ENCODE peak calls at places on chromosomes 11 and 22, in six cellular contexts. One of them, this sample, is unnamed.
A peak's percentile ranks its signal among the peaks of the same experiment; 100 is the strongest.

GRCh38 chr11:118418770-118419169 is 17.4 kb downstream of the ATP5MG start:
- DNase-seq in ovary: no peak
- DNase-seq in heart left ventricle: no peak
- DNase-seq in spleen: no peak
- DNase-seq in adrenal gland: no peak
- DNase-seq in body of pancreas: no peak
- DNase-seq in this sample: no peak

GRCh38 chr11:41479179-41479578 is 19.7 kb upstream of the LRRC4C start:
- DNase-seq in body of pancreas: no peak
- DNase-seq in ovary: no peak
- DNase-seq in heart left ventricle: no peak
- DNase-seq in spleen: no peak
- DNase-seq in adrenal gland: no peak
- DNase-seq in this sample: no peak

GRCh38 chr22:45867906-45868555 is 108.9 kb downstream of the WNT7B start:
- DNase-seq in spleen: no peak
- DNase-seq in body of pancreas: no peak
- DNase-seq in heart left ventricle: no peak
- DNase-seq in adrenal gland: peak; percentile 38
- DNase-seq in ovary: no peak
- DNase-seq in this sample: no peak

GRCh38 chr11:15341587-15341986 is 226.9 kb downstream of the INSC start:
- DNase-seq in adrenal gland: no peak
- DNase-seq in spleen: no peak
- DNase-seq in body of pancreas: no peak
- DNase-seq in heart left ventricle: no peak
- DNase-seq in ovary: no peak
- DNase-seq in this sample: no peak

GRCh38 chr11:57568330-57568766 is 876 bp upstream of the UBE2L6 start:
- DNase-seq in body of pancreas: no peak
- DNase-seq in spleen: no peak
- DNase-seq in ovary: peak; percentile 93
- DNase-seq in heart left ventricle: no peak
- DNase-seq in adrenal gland: peak; percentile 89
- DNase-seq in this sample: no peak

GRCh38 chr22:45314054-45314721 is 4.5 kb downstream of the FAM118A start:
- DNase-seq in body of pancreas: no peak
- DNase-seq in heart left ventricle: no peak
- DNase-seq in adrenal gland: no peak
- DNase-seq in spleen: no peak
- DNase-seq in ovary: no peak
- DNase-seq in this sample: no peak

GRCh38 chr22:44455151-44455962 is 42.7 kb downstream of the RTL6 start:
- DNase-seq in heart left ventricle: no peak
- DNase-seq in spleen: peak; percentile 82
- DNase-seq in adrenal gland: peak; percentile 50
- DNase-seq in ovary: no peak
- DNase-seq in body of pancreas: no peak
- DNase-seq in this sample: no peak

GRCh38 chr11:14969922-14970323 is 2.2 kb downstream of the CALCA start:
- DNase-seq in body of pancreas: peak; percentile 32
- DNase-seq in ovary: no peak
- DNase-seq in spleen: peak; percentile 79
- DNase-seq in adrenal gland: no peak
- DNase-seq in heart left ventricle: no peak
- DNase-seq in this sample: no peak

GRCh38 chr11:62806611-62807121 is 1.4 kb upstream of the NXF1 start:
- DNase-seq in spleen: no peak
- DNase-seq in heart left ventricle: peak; percentile 40
- DNase-seq in body of pancreas: peak; percentile 27
- DNase-seq in ovary: no peak
- DNase-seq in adrenal gland: peak; percentile 69
- DNase-seq in this sample: no peak

GRCh38 chr11:65871811-65872548 is 620 bp downstream of the EFEMP2 start:
- DNase-seq in ovary: peak; percentile 67
- DNase-seq in heart left ventricle: no peak
- DNase-seq in spleen: no peak
- DNase-seq in adrenal gland: no peak
- DNase-seq in body of pancreas: no peak
- DNase-seq in this sample: no peak
- H3K4me3 ChIP-seq in ovary: peak overlapping the region; percentile 63
- H3K4me3 ChIP-seq in heart left ventricle: peak overlapping the region; percentile 64
- H3K4me3 ChIP-seq in spleen: peak overlapping the region; percentile 77
- H3K4me3 ChIP-seq in adrenal gland: no peak overlapping the region
- H3K4me3 ChIP-seq in body of pancreas: no peak overlapping the region
- H3K4me3 ChIP-seq in this sample: peak overlapping the region; percentile 44

GRCh38 chr11:71535825-71536224 is 2.0 kb upstream of the KRTAP5-8 start:
- DNase-seq in ovary: no peak
- DNase-seq in spleen: no peak
- DNase-seq in body of pancreas: no peak
- DNase-seq in adrenal gland: no peak
- DNase-seq in heart left ventricle: no peak
- DNase-seq in this sample: no peak
- TF ChIP-seq POLR2A in ovary: no peak
- TF ChIP-seq POLR2A in spleen: no peak
- TF ChIP-seq POLR2A in body of pancreas: no peak
- TF ChIP-seq POLR2A in adrenal gland: no peak
- TF ChIP-seq POLR2A in heart left ventricle: no peak
- TF ChIP-seq POLR2A in this sample: no peak

DNA sequence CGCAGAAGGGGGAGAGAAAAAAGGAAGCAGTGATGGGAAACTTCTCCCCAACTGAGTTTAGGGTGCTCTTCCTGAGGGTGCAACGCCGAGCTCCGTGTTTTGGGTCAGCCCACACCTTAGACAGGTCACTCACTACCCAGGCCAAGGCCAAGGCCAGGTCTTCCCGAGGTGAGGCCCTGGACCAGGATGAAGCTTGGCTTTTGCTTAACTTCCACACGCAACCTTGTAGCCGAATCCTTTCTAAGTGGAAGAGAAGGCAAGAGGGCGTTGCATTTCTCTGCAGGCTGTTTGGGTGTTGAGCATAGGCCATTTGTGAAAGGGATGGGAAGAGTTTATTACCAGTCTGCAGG is 1.4 kb downstream of the KREMEN1 start:
- DNase-seq in heart left ventricle: no peak
- DNase-seq in body of pancreas: no peak
- DNase-seq in ovary: no peak
- DNase-seq in adrenal gland: no peak
- DNase-seq in spleen: no peak
- DNase-seq in this sample: no peak
- H3K4me3 ChIP-seq in heart left ventricle: peak overlapping the region; percentile 72
- H3K4me3 ChIP-seq in body of pancreas: no peak overlapping the region
- H3K4me3 ChIP-seq in ovary: peak overlapping the region; percentile 92
- H3K4me3 ChIP-seq in adrenal gland: no peak overlapping the region
- H3K4me3 ChIP-seq in spleen: peak overlapping the region; percentile 80
- H3K4me3 ChIP-seq in this sample: peak overlapping the region; percentile 66

GRCh38 chr22:37547249-37547741 is 13.0 kb upstream of the CDC42EP1 start:
- DNase-seq in heart left ventricle: no peak
- DNase-seq in body of pancreas: peak; percentile 41
- DNase-seq in spleen: no peak
- DNase-seq in ovary: peak; percentile 52
- DNase-seq in adrenal gland: no peak
- DNase-seq in this sample: no peak

GRCh38 chr22:37544955-37545702 is 15.2 kb upstream of the CDC42EP1 start:
- DNase-seq in heart left ventricle: peak; percentile 78
- DNase-seq in ovary: peak; percentile 82
- DNase-seq in spleen: no peak
- DNase-seq in adrenal gland: peak; percentile 90
- DNase-seq in body of pancreas: peak; percentile 90
- DNase-seq in this sample: no peak

GRCh38 chr22:37546436-37547248 is 13.6 kb upstream of the CDC42EP1 start:
- DNase-seq in body of pancreas: peak; percentile 94
- DNase-seq in adrenal gland: peak; percentile 94
- DNase-seq in ovary: peak; percentile 81
- DNase-seq in spleen: no peak
- DNase-seq in heart left ventricle: peak; percentile 85
- DNase-seq in this sample: no peak

GRCh38 chr22:37542959-37543358 is 17.3 kb upstream of the CDC42EP1 start:
- DNase-seq in adrenal gland: no peak
- DNase-seq in heart left ventricle: no peak
- DNase-seq in body of pancreas: no peak
- DNase-seq in spleen: no peak
- DNase-seq in ovary: no peak
- DNase-seq in this sample: no peak

GRCh38 chr22:37545703-37546435 is 14.4 kb upstream of the CDC42EP1 start:
- DNase-seq in spleen: peak; percentile 84
- DNase-seq in ovary: peak; percentile 98
- DNase-seq in adrenal gland: peak; percentile 97
- DNase-seq in body of pancreas: peak; percentile 91
- DNase-seq in heart left ventricle: peak; percentile 94
- DNase-seq in this sample: peak; percentile 84
- TF ChIP-seq POLR2A in spleen: no peak
- TF ChIP-seq POLR2A in ovary: peak; percentile 89
- TF ChIP-seq POLR2A in adrenal gland: peak; percentile 30
- TF ChIP-seq POLR2A in body of pancreas: peak; percentile 27
- TF ChIP-seq POLR2A in heart left ventricle: peak; percentile 32
- TF ChIP-seq POLR2A in this sample: no peak

GRCh38 chr11:75428301-75428724 is 4.7 kb downstream of the KLHL35 start:
- DNase-seq in spleen: peak; percentile 94
- DNase-seq in adrenal gland: peak; percentile 98
- DNase-seq in heart left ventricle: peak; percentile 93
- DNase-seq in body of pancreas: peak; percentile 94
- DNase-seq in ovary: peak; percentile 91
- DNase-seq in this sample: peak; percentile 92
- H3K4me3 ChIP-seq in spleen: peak overlapping the region; percentile 56
- H3K4me3 ChIP-seq in adrenal gland: no peak overlapping the region
- H3K4me3 ChIP-seq in heart left ventricle: peak overlapping the region; percentile 51
- H3K4me3 ChIP-seq in body of pancreas: no peak overlapping the region
- H3K4me3 ChIP-seq in ovary: peak overlapping the region; percentile 34
- H3K4me3 ChIP-seq in this sample: peak overlapping the region; percentile 20

DNA sequence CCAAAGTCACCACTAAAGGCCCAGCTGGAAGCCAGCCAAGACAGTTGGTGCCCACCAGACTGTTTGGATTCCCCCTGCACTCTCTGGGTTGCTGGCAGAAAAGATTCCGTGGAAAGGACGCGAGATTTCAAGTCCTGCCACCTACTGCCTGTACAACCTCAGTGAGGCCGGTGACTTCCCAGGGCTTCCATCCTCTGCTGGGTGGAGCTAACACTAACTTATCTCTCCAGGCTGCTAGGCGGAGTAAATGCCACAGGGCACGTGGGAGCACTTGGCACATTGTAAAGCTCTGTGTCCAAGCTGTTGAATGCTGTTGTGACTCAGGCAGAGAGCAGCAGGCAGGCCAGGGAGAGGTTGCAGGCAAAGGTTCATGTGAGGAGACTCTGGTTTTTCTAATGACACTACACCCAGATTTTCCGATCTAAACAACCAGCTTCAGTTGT is 50.9 kb upstream of the CDON start:
- DNase-seq in body of pancreas: peak; percentile 96
- DNase-seq in ovary: peak; percentile 87
- DNase-seq in adrenal gland: peak; percentile 98
- DNase-seq in heart left ventricle: peak; percentile 84
- DNase-seq in spleen: peak; percentile 59
- DNase-seq in this sample: peak; percentile 68
- TF ChIP-seq POLR2A in body of pancreas: no peak
- TF ChIP-seq POLR2A in ovary: peak; percentile 36
- TF ChIP-seq POLR2A in adrenal gland: no peak
- TF ChIP-seq POLR2A in heart left ventricle: no peak
- TF ChIP-seq POLR2A in spleen: no peak
- TF ChIP-seq POLR2A in this sample: no peak

DNA sequence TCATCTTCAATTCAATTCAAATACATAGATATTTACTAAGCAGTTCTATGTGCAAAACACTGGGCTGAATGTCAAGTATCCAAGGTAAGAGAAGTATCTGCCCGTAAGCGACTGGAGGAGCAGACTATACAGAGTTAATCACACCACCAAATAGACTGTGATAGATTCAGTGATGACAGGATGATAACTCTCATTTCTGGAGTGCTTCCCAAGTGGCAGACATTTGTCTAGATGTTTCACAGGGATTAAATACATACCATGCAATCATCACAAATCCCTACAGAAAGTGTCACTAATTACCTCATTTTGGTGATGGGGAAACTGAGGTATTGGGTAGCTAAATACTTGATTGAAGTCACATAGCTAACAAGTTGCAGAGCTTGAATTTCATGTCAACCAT is 508.7 kb upstream of the TENM4 start:
- DNase-seq in adrenal gland: no peak
- DNase-seq in heart left ventricle: no peak
- DNase-seq in body of pancreas: no peak
- DNase-seq in ovary: no peak
- DNase-seq in spleen: no peak
- DNase-seq in this sample: no peak
- H3K4me3 ChIP-seq in adrenal gland: no peak overlapping the region
- H3K4me3 ChIP-seq in heart left ventricle: no peak overlapping the region
- H3K4me3 ChIP-seq in body of pancreas: no peak overlapping the region
- H3K4me3 ChIP-seq in ovary: no peak overlapping the region
- H3K4me3 ChIP-seq in spleen: no peak overlapping the region
- H3K4me3 ChIP-seq in this sample: no peak overlapping the region